ENCODE peak calls at places on chromosomes 11 and 22, in eight cellular contexts. One of them, this sample, is unnamed.
A peak's percentile ranks its signal among the peaks of the same experiment; 100 is the strongest.

GRCh38 chr11:12079726-12080556 is 30.4 kb upstream of the MICAL2 start:
- DNase-seq in sigmoid colon: peak; percentile 86
- DNase-seq in DND-41: no peak
- DNase-seq in CD4-positive, CD25-positive, alpha-beta regulatory T cell: no peak
- DNase-seq in endodermal cell: no peak
- DNase-seq in GM23248: peak; percentile 97
- DNase-seq in stomach: peak; percentile 50
- DNase-seq in H9: no peak
- DNase-seq in this sample: peak; percentile 98

GRCh38 chr11:77044886-77045285 is 10.7 kb downstream of the B3GNT6 start:
- DNase-seq in GM23248: no peak
- DNase-seq in H9: no peak
- DNase-seq in DND-41: no peak
- DNase-seq in sigmoid colon: no peak
- DNase-seq in stomach: no peak
- DNase-seq in endodermal cell: no peak
- DNase-seq in CD4-positive, CD25-positive, alpha-beta regulatory T cell: no peak
- DNase-seq in this sample: no peak

GRCh38 chr11:131938321-131938751 is 567.9 kb downstream of the NTM start:
- DNase-seq in DND-41: no peak
- DNase-seq in endodermal cell: no peak
- DNase-seq in CD4-positive, CD25-positive, alpha-beta regulatory T cell: no peak
- DNase-seq in GM23248: no peak
- DNase-seq in stomach: no peak
- DNase-seq in sigmoid colon: no peak
- DNase-seq in H9: no peak
- DNase-seq in this sample: no peak

GRCh38 chr11:118223576-118223975 is 1.2 kb downstream of the JAML start:
- DNase-seq in CD4-positive, CD25-positive, alpha-beta regulatory T cell: no peak
- DNase-seq in stomach: no peak
- DNase-seq in sigmoid colon: no peak
- DNase-seq in endodermal cell: no peak
- DNase-seq in GM23248: no peak
- DNase-seq in H9: no peak
- DNase-seq in DND-41: no peak
- DNase-seq in this sample: no peak

GRCh38 chr11:132590986-132591385 is 941.3 kb downstream of the OPCML start:
- DNase-seq in endodermal cell: no peak
- DNase-seq in CD4-positive, CD25-positive, alpha-beta regulatory T cell: no peak
- DNase-seq in sigmoid colon: no peak
- DNase-seq in H9: no peak
- DNase-seq in DND-41: no peak
- DNase-seq in stomach: no peak
- DNase-seq in GM23248: no peak
- DNase-seq in this sample: no peak

GRCh38 chr11:1879941-1880720 is 11.6 kb downstream of the PRR33 start:
- DNase-seq in stomach: no peak
- DNase-seq in H9: no peak
- DNase-seq in endodermal cell: no peak
- DNase-seq in GM23248: peak; percentile 45
- DNase-seq in CD4-positive, CD25-positive, alpha-beta regulatory T cell: no peak
- DNase-seq in sigmoid colon: peak; percentile 88
- DNase-seq in DND-41: no peak
- DNase-seq in this sample: no peak

GRCh38 chr11:121112498-121113455 is 11.7 kb downstream of the TECTA start:
- DNase-seq in sigmoid colon: peak; percentile 76
- DNase-seq in stomach: peak; percentile 64
- DNase-seq in CD4-positive, CD25-positive, alpha-beta regulatory T cell: no peak
- DNase-seq in endodermal cell: peak; percentile 88
- DNase-seq in H9: peak; percentile 78
- DNase-seq in GM23248: peak; percentile 89
- DNase-seq in DND-41: peak; percentile 35
- DNase-seq in this sample: peak; percentile 56

GRCh38 chr11:32892355-32893090 is at the start of gene QSER1:
- DNase-seq in DND-41: peak; percentile 74
- DNase-seq in H9: peak; percentile 76
- DNase-seq in endodermal cell: peak; percentile 89
- DNase-seq in GM23248: peak; percentile 85
- DNase-seq in CD4-positive, CD25-positive, alpha-beta regulatory T cell: peak; percentile 60
- DNase-seq in sigmoid colon: peak; percentile 87
- DNase-seq in stomach: peak; percentile 65
- DNase-seq in this sample: peak; percentile 53

GRCh38 chr11:69918231-69918937 is 99.2 kb upstream of the FGF3 start:
- DNase-seq in DND-41: no peak
- DNase-seq in sigmoid colon: peak; percentile 54
- DNase-seq in H9: no peak
- DNase-seq in endodermal cell: peak; percentile 45
- DNase-seq in CD4-positive, CD25-positive, alpha-beta regulatory T cell: no peak
- DNase-seq in GM23248: no peak
- DNase-seq in stomach: peak; percentile 74
- DNase-seq in this sample: no peak

GRCh38 chr11:92222701-92223100 is 1.9 kb upstream of the FAT3 start:
- DNase-seq in stomach: no peak
- DNase-seq in endodermal cell: peak; percentile 60
- DNase-seq in GM23248: no peak
- DNase-seq in DND-41: no peak
- DNase-seq in sigmoid colon: no peak
- DNase-seq in CD4-positive, CD25-positive, alpha-beta regulatory T cell: no peak
- DNase-seq in H9: no peak
- DNase-seq in this sample: no peak

GRCh38 chr11:65390099-65390941 is 3.9 kb downstream of the FRMD8 start:
- DNase-seq in sigmoid colon: peak; percentile 64
- DNase-seq in CD4-positive, CD25-positive, alpha-beta regulatory T cell: no peak
- DNase-seq in GM23248: peak; percentile 62
- DNase-seq in H9: no peak
- DNase-seq in DND-41: no peak
- DNase-seq in endodermal cell: no peak
- DNase-seq in stomach: no peak
- DNase-seq in this sample: peak; percentile 30

GRCh38 chr11:94948070-94948617 is 25.2 kb downstream of the CWC15 start:
- DNase-seq in GM23248: peak; percentile 56
- DNase-seq in endodermal cell: no peak
- DNase-seq in CD4-positive, CD25-positive, alpha-beta regulatory T cell: no peak
- DNase-seq in H9: no peak
- DNase-seq in DND-41: no peak
- DNase-seq in stomach: no peak
- DNase-seq in sigmoid colon: no peak
- DNase-seq in this sample: peak; percentile 13

GRCh38 chr11:6410695-6411430 is 8.0 kb downstream of the APBB1 start:
- DNase-seq in CD4-positive, CD25-positive, alpha-beta regulatory T cell: no peak
- DNase-seq in GM23248: no peak
- DNase-seq in sigmoid colon: no peak
- DNase-seq in H9: no peak
- DNase-seq in stomach: no peak
- DNase-seq in DND-41: no peak
- DNase-seq in endodermal cell: no peak
- DNase-seq in this sample: no peak

GRCh38 chr11:94103476-94103875 is 25.2 kb upstream of the PANX1 start:
- DNase-seq in H9: no peak
- DNase-seq in endodermal cell: no peak
- DNase-seq in CD4-positive, CD25-positive, alpha-beta regulatory T cell: no peak
- DNase-seq in GM23248: no peak
- DNase-seq in sigmoid colon: no peak
- DNase-seq in DND-41: no peak
- DNase-seq in stomach: no peak
- DNase-seq in this sample: no peak

GRCh38 chr11:114137054-114137453 is 77.5 kb downstream of the ZBTB16 start:
- DNase-seq in GM23248: no peak
- DNase-seq in DND-41: no peak
- DNase-seq in sigmoid colon: peak; percentile 21
- DNase-seq in endodermal cell: no peak
- DNase-seq in stomach: no peak
- DNase-seq in CD4-positive, CD25-positive, alpha-beta regulatory T cell: no peak
- DNase-seq in H9: no peak
- DNase-seq in this sample: no peak

DNA sequence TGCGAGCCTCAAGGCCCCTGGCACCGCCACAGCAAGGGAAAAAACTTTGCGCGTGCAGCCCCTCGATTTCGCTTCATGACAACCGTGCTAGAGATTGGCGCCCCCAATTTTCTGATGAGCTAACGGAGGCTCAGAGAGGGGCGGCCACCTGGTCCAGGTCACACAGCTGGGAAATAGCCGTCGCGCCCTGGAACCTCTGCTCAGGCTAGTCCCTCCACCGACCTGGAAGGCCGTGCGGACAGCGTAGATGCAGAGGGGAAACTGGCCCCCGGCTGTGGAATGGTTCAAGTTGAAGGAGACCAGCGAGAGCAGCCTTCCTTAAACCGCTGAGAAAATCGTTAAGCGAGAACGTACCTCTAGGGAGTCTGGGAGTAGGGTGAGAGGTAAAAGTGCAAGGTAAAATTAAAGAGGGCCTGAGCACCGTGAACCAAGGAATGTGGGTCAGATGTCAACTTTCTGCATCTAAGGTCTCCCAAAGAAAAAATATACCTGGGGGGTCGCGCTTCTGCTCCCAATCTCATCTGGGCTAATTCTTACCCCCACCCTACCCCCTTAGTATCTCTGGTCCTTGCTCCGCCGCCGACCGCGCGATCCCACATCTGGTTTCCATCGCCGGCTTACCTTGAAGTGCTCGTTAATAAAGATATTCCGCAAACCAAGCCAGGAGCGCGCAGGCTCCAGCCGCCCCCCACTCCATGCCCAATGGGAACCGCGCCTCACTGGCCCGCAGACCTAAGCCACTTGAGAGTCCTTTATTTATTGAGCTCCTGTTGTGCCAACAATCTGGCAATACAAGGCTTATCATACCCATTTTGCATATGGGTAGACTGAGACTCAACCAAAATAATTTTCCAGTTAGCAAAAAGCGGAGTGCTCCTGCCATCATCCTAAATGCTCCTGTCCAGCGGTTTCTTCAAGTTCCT is 1.7 kb upstream of the ALX4 start:
- DNase-seq in H9: no peak
- DNase-seq in DND-41: no peak
- DNase-seq in endodermal cell: peak; percentile 54
- DNase-seq in GM23248: no peak
- DNase-seq in CD4-positive, CD25-positive, alpha-beta regulatory T cell: no peak
- DNase-seq in stomach: no peak
- DNase-seq in sigmoid colon: no peak
- DNase-seq in this sample: no peak
- H3K27me3 ChIP-seq in H9: peaks cover 96% of the 10 kb centered on the region
- H3K27me3 ChIP-seq in DND-41: peaks cover 2% of the 10 kb centered on the region
- H3K27me3 ChIP-seq in endodermal cell: peaks cover 100% of the 10 kb centered on the region
- H3K27me3 ChIP-seq in GM23248: peaks cover 93% of the 10 kb centered on the region
- H3K27me3 ChIP-seq in CD4-positive, CD25-positive, alpha-beta regulatory T cell: peaks cover 36% of the 10 kb centered on the region
- H3K27me3 ChIP-seq in stomach: peaks cover 100% of the 10 kb centered on the region
- H3K27me3 ChIP-seq in sigmoid colon: peaks cover 77% of the 10 kb centered on the region
- H3K27me3 ChIP-seq in this sample: peaks cover 24% of the 10 kb centered on the region

GRCh38 chr11:134474942-134475341 is 62.9 kb upstream of the B3GAT1 start:
- DNase-seq in H9: peak; percentile 15
- DNase-seq in CD4-positive, CD25-positive, alpha-beta regulatory T cell: no peak
- DNase-seq in GM23248: no peak
- DNase-seq in stomach: no peak
- DNase-seq in sigmoid colon: no peak
- DNase-seq in DND-41: peak; percentile 36
- DNase-seq in endodermal cell: peak; percentile 31
- DNase-seq in this sample: no peak
- H3K9me3 ChIP-seq in H9: no peaks in the 10 kb centered on the region
- H3K9me3 ChIP-seq in CD4-positive, CD25-positive, alpha-beta regulatory T cell: no peaks in the 10 kb centered on the region
- H3K9me3 ChIP-seq in GM23248: no peaks in the 10 kb centered on the region
- H3K9me3 ChIP-seq in stomach: no peaks in the 10 kb centered on the region
- H3K9me3 ChIP-seq in sigmoid colon: no peaks in the 10 kb centered on the region
- H3K9me3 ChIP-seq in DND-41: no peaks in the 10 kb centered on the region
- H3K9me3 ChIP-seq in endodermal cell: no peaks in the 10 kb centered on the region
- H3K9me3 ChIP-seq in this sample: peaks cover 31% of the 10 kb centered on the region

DNA sequence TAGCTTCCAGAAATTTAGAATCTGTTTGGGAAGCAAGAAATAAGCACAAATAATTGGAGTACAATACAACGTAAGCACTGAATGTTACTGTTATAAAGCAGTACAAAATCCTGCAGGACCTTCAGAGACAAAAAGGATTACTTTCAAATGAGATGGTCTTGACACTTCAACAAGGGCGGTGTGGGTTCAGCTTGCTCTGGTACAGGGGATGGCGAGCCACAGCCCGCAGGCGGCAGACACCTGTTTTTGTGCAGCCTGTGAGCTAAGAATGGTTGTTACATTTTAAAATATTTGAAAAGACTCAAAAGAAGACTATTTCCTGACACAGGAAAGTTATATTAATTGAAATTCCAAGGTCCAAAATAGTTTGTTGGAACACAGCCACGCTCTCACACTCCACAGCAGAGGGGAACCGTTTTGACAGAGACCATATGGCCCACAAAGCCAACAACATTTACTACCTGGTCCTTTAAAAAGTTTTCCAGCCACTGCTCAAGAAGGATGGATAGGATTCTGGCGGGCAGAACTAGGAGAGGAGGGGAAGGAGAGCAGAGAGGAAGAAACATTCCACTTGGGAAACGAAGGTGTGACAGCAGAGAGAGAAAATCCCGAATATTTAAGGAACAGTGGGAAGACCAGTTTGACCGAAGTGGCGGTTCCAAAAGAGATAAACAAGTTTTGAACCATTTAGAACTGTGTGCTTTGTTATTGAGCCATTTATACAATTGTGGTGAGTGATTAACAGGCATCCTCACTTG is 6.3 kb downstream of the PRDM10 start:
- DNase-seq in endodermal cell: no peak
- DNase-seq in stomach: no peak
- DNase-seq in DND-41: no peak
- DNase-seq in GM23248: no peak
- DNase-seq in CD4-positive, CD25-positive, alpha-beta regulatory T cell: no peak
- DNase-seq in H9: no peak
- DNase-seq in sigmoid colon: peak; percentile 75
- DNase-seq in this sample: no peak
- H3K27me3 ChIP-seq in endodermal cell: no peaks in the 10 kb centered on the region
- H3K27me3 ChIP-seq in stomach: no peaks in the 10 kb centered on the region
- H3K27me3 ChIP-seq in DND-41: no peaks in the 10 kb centered on the region
- H3K27me3 ChIP-seq in GM23248: no peaks in the 10 kb centered on the region
- H3K27me3 ChIP-seq in CD4-positive, CD25-positive, alpha-beta regulatory T cell: no peaks in the 10 kb centered on the region
- H3K27me3 ChIP-seq in H9: no peaks in the 10 kb centered on the region
- H3K27me3 ChIP-seq in sigmoid colon: no peaks in the 10 kb centered on the region
- H3K27me3 ChIP-seq in this sample: no peaks in the 10 kb centered on the region

GRCh38 chr22:47940211-47940610 is 1177.8 kb downstream of the TBC1D22A start:
- DNase-seq in DND-41: no peak
- DNase-seq in H9: no peak
- DNase-seq in sigmoid colon: no peak
- DNase-seq in GM23248: no peak
- DNase-seq in CD4-positive, CD25-positive, alpha-beta regulatory T cell: no peak
- DNase-seq in endodermal cell: no peak
- DNase-seq in stomach: no peak
- DNase-seq in this sample: no peak

GRCh38 chr22:47943729-47944700 is 1181.6 kb downstream of the TBC1D22A start:
- DNase-seq in DND-41: peak; percentile 63
- DNase-seq in H9: no peak
- DNase-seq in CD4-positive, CD25-positive, alpha-beta regulatory T cell: no peak
- DNase-seq in endodermal cell: no peak
- DNase-seq in GM23248: no peak
- DNase-seq in sigmoid colon: no peak
- DNase-seq in stomach: no peak
- DNase-seq in this sample: no peak

DNA sequence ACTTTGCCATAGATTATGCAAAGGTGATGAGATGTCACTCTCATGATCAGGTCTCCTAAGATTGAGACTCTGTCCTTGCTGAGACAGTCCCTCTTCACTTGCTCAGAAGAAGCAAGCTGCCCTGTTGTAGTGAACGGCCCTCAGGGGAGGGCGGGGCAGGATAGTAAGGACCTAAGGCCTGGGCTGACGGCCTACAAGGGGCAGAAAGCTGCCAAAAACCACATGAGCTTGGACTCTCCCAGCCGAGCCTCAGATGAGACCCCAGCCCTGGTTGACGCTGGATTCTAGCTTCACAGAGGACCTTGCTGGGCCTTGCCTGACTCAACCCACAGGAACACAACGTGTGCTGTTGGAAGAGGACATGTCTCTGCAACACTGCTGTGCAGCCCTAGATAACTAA is 1182.5 kb downstream of the TBC1D22A start:
- DNase-seq in stomach: no peak
- DNase-seq in endodermal cell: no peak
- DNase-seq in GM23248: no peak
- DNase-seq in H9: no peak
- DNase-seq in DND-41: no peak
- DNase-seq in CD4-positive, CD25-positive, alpha-beta regulatory T cell: no peak
- DNase-seq in sigmoid colon: no peak
- DNase-seq in this sample: no peak
- H3K9me3 ChIP-seq in stomach: no peaks in the 10 kb centered on the region
- H3K9me3 ChIP-seq in endodermal cell: peaks cover 29% of the 10 kb centered on the region
- H3K9me3 ChIP-seq in GM23248: no peaks in the 10 kb centered on the region
- H3K9me3 ChIP-seq in H9: no peaks in the 10 kb centered on the region
- H3K9me3 ChIP-seq in DND-41: no peaks in the 10 kb centered on the region
- H3K9me3 ChIP-seq in CD4-positive, CD25-positive, alpha-beta regulatory T cell: no peaks in the 10 kb centered on the region
- H3K9me3 ChIP-seq in sigmoid colon: no peaks in the 10 kb centered on the region
- H3K9me3 ChIP-seq in this sample: peaks cover 36% of the 10 kb centered on the region

This sample was measured in mammary epithelial cell.